ENCODE peak calls at places on chromosomes 2 and 18, in six cellular contexts. One of them, this sample, is unnamed.

GRCh38 chr2:158817596-158817995 is 22.5 kb downstream of the DAPL1 start:
- DNase-seq in activated effector memory CD4-positive, alpha-beta T cell treated with Interleukin-2 at 50 U/mL for 16 hours: no peak
- DNase-seq in tibial artery: no peak
- DNase-seq in AG04449: no peak
- DNase-seq in stimulated activated CD8-positive, alpha-beta memory T cell treated with anti-CD3 and anti-CD28 coated beads, Interleukin-4, amount 100 ng/mL, for 1 hour: no peak
- DNase-seq in body of pancreas: no peak
- DNase-seq in this sample: no peak

GRCh38 chr2:218322756-218323525 is 30.6 kb upstream of the TMBIM1 start:
- DNase-seq in activated effector memory CD4-positive, alpha-beta T cell treated with Interleukin-2 at 50 U/mL for 16 hours: peak
- DNase-seq in tibial artery: peak
- DNase-seq in AG04449: no peak
- DNase-seq in stimulated activated CD8-positive, alpha-beta memory T cell treated with anti-CD3 and anti-CD28 coated beads, Interleukin-4, amount 100 ng/mL, for 1 hour: peak
- DNase-seq in body of pancreas: peak
- DNase-seq in this sample: no peak

GRCh38 chr2:34492781-34493455 is 893.8 kb upstream of the FAM98A start:
- DNase-seq in activated effector memory CD4-positive, alpha-beta T cell treated with Interleukin-2 at 50 U/mL for 16 hours: no peak
- DNase-seq in tibial artery: no peak
- DNase-seq in AG04449: no peak
- DNase-seq in stimulated activated CD8-positive, alpha-beta memory T cell treated with anti-CD3 and anti-CD28 coated beads, Interleukin-4, amount 100 ng/mL, for 1 hour: no peak
- DNase-seq in body of pancreas: no peak
- DNase-seq in this sample: no peak

GRCh38 chr2:60529111-60529510 is 24.3 kb downstream of the BCL11A start:
- DNase-seq in activated effector memory CD4-positive, alpha-beta T cell treated with Interleukin-2 at 50 U/mL for 16 hours: no peak
- DNase-seq in tibial artery: no peak
- DNase-seq in AG04449: no peak
- DNase-seq in stimulated activated CD8-positive, alpha-beta memory T cell treated with anti-CD3 and anti-CD28 coated beads, Interleukin-4, amount 100 ng/mL, for 1 hour: no peak
- DNase-seq in body of pancreas: no peak
- DNase-seq in this sample: no peak

GRCh38 chr18:8121942-8122480 is 487.2 kb upstream of the RAB12 start:
- DNase-seq in activated effector memory CD4-positive, alpha-beta T cell treated with Interleukin-2 at 50 U/mL for 16 hours: no peak
- DNase-seq in tibial artery: no peak
- DNase-seq in AG04449: peak
- DNase-seq in stimulated activated CD8-positive, alpha-beta memory T cell treated with anti-CD3 and anti-CD28 coated beads, Interleukin-4, amount 100 ng/mL, for 1 hour: no peak
- DNase-seq in body of pancreas: no peak
- DNase-seq in this sample: no peak

GRCh38 chr2:96977631-96978195 is 8.7 kb downstream of the FAM178B start:
- DNase-seq in activated effector memory CD4-positive, alpha-beta T cell treated with Interleukin-2 at 50 U/mL for 16 hours: no peak
- DNase-seq in tibial artery: no peak
- DNase-seq in AG04449: no peak
- DNase-seq in stimulated activated CD8-positive, alpha-beta memory T cell treated with anti-CD3 and anti-CD28 coated beads, Interleukin-4, amount 100 ng/mL, for 1 hour: no peak
- DNase-seq in body of pancreas: no peak
- DNase-seq in this sample: no peak

GRCh38 chr2:10382313-10383061 is 65.6 kb downstream of the ODC1 start:
- DNase-seq in activated effector memory CD4-positive, alpha-beta T cell treated with Interleukin-2 at 50 U/mL for 16 hours: peak
- DNase-seq in tibial artery: no peak
- DNase-seq in AG04449: no peak
- DNase-seq in stimulated activated CD8-positive, alpha-beta memory T cell treated with anti-CD3 and anti-CD28 coated beads, Interleukin-4, amount 100 ng/mL, for 1 hour: peak
- DNase-seq in body of pancreas: no peak
- DNase-seq in this sample: no peak

GRCh38 chr2:43737097-43737854 is 36.6 kb upstream of the DYNC2LI1 start:
- DNase-seq in activated effector memory CD4-positive, alpha-beta T cell treated with Interleukin-2 at 50 U/mL for 16 hours: no peak
- DNase-seq in tibial artery: peak
- DNase-seq in AG04449: peak
- DNase-seq in stimulated activated CD8-positive, alpha-beta memory T cell treated with anti-CD3 and anti-CD28 coated beads, Interleukin-4, amount 100 ng/mL, for 1 hour: no peak
- DNase-seq in body of pancreas: no peak
- DNase-seq in this sample: no peak

GRCh38 chr18:53534695-53535094 is 689.8 kb downstream of the MBD2 start:
- DNase-seq in activated effector memory CD4-positive, alpha-beta T cell treated with Interleukin-2 at 50 U/mL for 16 hours: no peak
- DNase-seq in tibial artery: no peak
- DNase-seq in AG04449: no peak
- DNase-seq in stimulated activated CD8-positive, alpha-beta memory T cell treated with anti-CD3 and anti-CD28 coated beads, Interleukin-4, amount 100 ng/mL, for 1 hour: no peak
- DNase-seq in body of pancreas: peak
- DNase-seq in this sample: no peak

GRCh38 chr18:21194871-21195771 is 46.9 kb upstream of the GREB1L start:
- DNase-seq in activated effector memory CD4-positive, alpha-beta T cell treated with Interleukin-2 at 50 U/mL for 16 hours: no peak
- DNase-seq in tibial artery: no peak
- DNase-seq in AG04449: no peak
- DNase-seq in stimulated activated CD8-positive, alpha-beta memory T cell treated with anti-CD3 and anti-CD28 coated beads, Interleukin-4, amount 100 ng/mL, for 1 hour: no peak
- DNase-seq in body of pancreas: no peak
- DNase-seq in this sample: no peak

GRCh38 chr2:46780801-46781445 is 134.7 kb downstream of the MCFD2 start:
- DNase-seq in activated effector memory CD4-positive, alpha-beta T cell treated with Interleukin-2 at 50 U/mL for 16 hours: no peak
- DNase-seq in tibial artery: peak
- DNase-seq in AG04449: no peak
- DNase-seq in stimulated activated CD8-positive, alpha-beta memory T cell treated with anti-CD3 and anti-CD28 coated beads, Interleukin-4, amount 100 ng/mL, for 1 hour: no peak
- DNase-seq in body of pancreas: no peak
- DNase-seq in this sample: no peak

GRCh38 chr2:182638652-182639051 is 77.4 kb upstream of the DNAJC10 start:
- DNase-seq in activated effector memory CD4-positive, alpha-beta T cell treated with Interleukin-2 at 50 U/mL for 16 hours: no peak
- DNase-seq in tibial artery: no peak
- DNase-seq in AG04449: no peak
- DNase-seq in stimulated activated CD8-positive, alpha-beta memory T cell treated with anti-CD3 and anti-CD28 coated beads, Interleukin-4, amount 100 ng/mL, for 1 hour: no peak
- DNase-seq in body of pancreas: no peak
- DNase-seq in this sample: no peak

GRCh38 chr18:9782073-9782857 is 74.2 kb downstream of the RAB31 start:
- DNase-seq in activated effector memory CD4-positive, alpha-beta T cell treated with Interleukin-2 at 50 U/mL for 16 hours: no peak
- DNase-seq in tibial artery: no peak
- DNase-seq in AG04449: peak
- DNase-seq in stimulated activated CD8-positive, alpha-beta memory T cell treated with anti-CD3 and anti-CD28 coated beads, Interleukin-4, amount 100 ng/mL, for 1 hour: no peak
- DNase-seq in body of pancreas: no peak
- DNase-seq in this sample: no peak

GRCh38 chr2:235564884-235565530 is 71.2 kb downstream of the AGAP1 start:
- DNase-seq in activated effector memory CD4-positive, alpha-beta T cell treated with Interleukin-2 at 50 U/mL for 16 hours: no peak
- DNase-seq in tibial artery: no peak
- DNase-seq in AG04449: no peak
- DNase-seq in stimulated activated CD8-positive, alpha-beta memory T cell treated with anti-CD3 and anti-CD28 coated beads, Interleukin-4, amount 100 ng/mL, for 1 hour: no peak
- DNase-seq in body of pancreas: no peak
- DNase-seq in this sample: no peak

GRCh38 chr2:122469147-122469546 is 713.7 kb downstream of the TSN start:
- DNase-seq in activated effector memory CD4-positive, alpha-beta T cell treated with Interleukin-2 at 50 U/mL for 16 hours: no peak
- DNase-seq in tibial artery: no peak
- DNase-seq in AG04449: no peak
- DNase-seq in stimulated activated CD8-positive, alpha-beta memory T cell treated with anti-CD3 and anti-CD28 coated beads, Interleukin-4, amount 100 ng/mL, for 1 hour: no peak
- DNase-seq in body of pancreas: no peak
- DNase-seq in this sample: no peak

GRCh38 chr2:235983016-235983415 is 185.2 kb downstream of the GBX2 start:
- DNase-seq in activated effector memory CD4-positive, alpha-beta T cell treated with Interleukin-2 at 50 U/mL for 16 hours: no peak
- DNase-seq in tibial artery: no peak
- DNase-seq in AG04449: no peak
- DNase-seq in stimulated activated CD8-positive, alpha-beta memory T cell treated with anti-CD3 and anti-CD28 coated beads, Interleukin-4, amount 100 ng/mL, for 1 hour: no peak
- DNase-seq in body of pancreas: no peak
- DNase-seq in this sample: no peak

GRCh38 chr2:101766871-101767739 is 69.6 kb downstream of the MAP4K4 start:
- DNase-seq in activated effector memory CD4-positive, alpha-beta T cell treated with Interleukin-2 at 50 U/mL for 16 hours: no peak
- DNase-seq in tibial artery: no peak
- DNase-seq in AG04449: peak
- DNase-seq in stimulated activated CD8-positive, alpha-beta memory T cell treated with anti-CD3 and anti-CD28 coated beads, Interleukin-4, amount 100 ng/mL, for 1 hour: no peak
- DNase-seq in body of pancreas: no peak
- DNase-seq in this sample: no peak

GRCh38 chr18:50096766-50097435 is 98.0 kb downstream of the MYO5B start:
- DNase-seq in activated effector memory CD4-positive, alpha-beta T cell treated with Interleukin-2 at 50 U/mL for 16 hours: no peak
- DNase-seq in tibial artery: no peak
- DNase-seq in AG04449: no peak
- DNase-seq in stimulated activated CD8-positive, alpha-beta memory T cell treated with anti-CD3 and anti-CD28 coated beads, Interleukin-4, amount 100 ng/mL, for 1 hour: no peak
- DNase-seq in body of pancreas: peak
- DNase-seq in this sample: no peak

GRCh38 chr2:232162191-232162590 is 200.7 kb downstream of the DIS3L2 start:
- DNase-seq in activated effector memory CD4-positive, alpha-beta T cell treated with Interleukin-2 at 50 U/mL for 16 hours: no peak
- DNase-seq in tibial artery: no peak
- DNase-seq in AG04449: peak
- DNase-seq in stimulated activated CD8-positive, alpha-beta memory T cell treated with anti-CD3 and anti-CD28 coated beads, Interleukin-4, amount 100 ng/mL, for 1 hour: no peak
- DNase-seq in body of pancreas: no peak
- DNase-seq in this sample: no peak

GRCh38 chr2:113918229-113918628 is 28.3 kb downstream of the ACTR3 start:
- DNase-seq in activated effector memory CD4-positive, alpha-beta T cell treated with Interleukin-2 at 50 U/mL for 16 hours: no peak
- DNase-seq in tibial artery: no peak
- DNase-seq in AG04449: no peak
- DNase-seq in stimulated activated CD8-positive, alpha-beta memory T cell treated with anti-CD3 and anti-CD28 coated beads, Interleukin-4, amount 100 ng/mL, for 1 hour: no peak
- DNase-seq in body of pancreas: no peak
- DNase-seq in this sample: no peak

GRCh38 chr2:163733301-163733938 is 2.4 kb downstream of the FIGN start:
- DNase-seq in activated effector memory CD4-positive, alpha-beta T cell treated with Interleukin-2 at 50 U/mL for 16 hours: no peak
- DNase-seq in tibial artery: peak
- DNase-seq in AG04449: no peak
- DNase-seq in stimulated activated CD8-positive, alpha-beta memory T cell treated with anti-CD3 and anti-CD28 coated beads, Interleukin-4, amount 100 ng/mL, for 1 hour: no peak
- DNase-seq in body of pancreas: peak
- DNase-seq in this sample: no peak

GRCh38 chr2:175476950-175477349 is 295.4 kb upstream of the ATP5MC3 start:
- DNase-seq in activated effector memory CD4-positive, alpha-beta T cell treated with Interleukin-2 at 50 U/mL for 16 hours: no peak
- DNase-seq in tibial artery: no peak
- DNase-seq in AG04449: no peak
- DNase-seq in stimulated activated CD8-positive, alpha-beta memory T cell treated with anti-CD3 and anti-CD28 coated beads, Interleukin-4, amount 100 ng/mL, for 1 hour: no peak
- DNase-seq in body of pancreas: no peak
- DNase-seq in this sample: no peak

This sample was measured in mesenteric fat pad.